ENCODE peak calls at places on chromosomes 6 and 20, in ten cellular contexts. One of them, this sample, is unnamed.

GRCh38 chr6:125201961-125202729 is 48.6 kb downstream of the TPD52L1 start:
- DNase-seq in aorta: peak
- DNase-seq in GM23248: peak
- DNase-seq in A549: peak
- DNase-seq in HepG2: no peak
- DNase-seq in adrenal gland: peak
- DNase-seq in cardiac muscle cell: peak
- DNase-seq in ascending aorta: no peak
- DNase-seq in mammary epithelial cell: peak
- DNase-seq in substantia nigra: no peak
- DNase-seq in this sample: no peak

GRCh38 chr6:22146581-22147468 is 150.0 kb downstream of the PRL start:
- DNase-seq in aorta: no peak
- DNase-seq in GM23248: peak
- DNase-seq in A549: no peak
- DNase-seq in HepG2: no peak
- DNase-seq in adrenal gland: no peak
- DNase-seq in cardiac muscle cell: peak
- DNase-seq in ascending aorta: no peak
- DNase-seq in mammary epithelial cell: no peak
- DNase-seq in substantia nigra: peak
- DNase-seq in this sample: peak

GRCh38 chr6:122871079-122871478 is 82.0 kb downstream of the SMPDL3A start:
- DNase-seq in aorta: no peak
- DNase-seq in GM23248: peak
- DNase-seq in A549: no peak
- DNase-seq in HepG2: no peak
- DNase-seq in adrenal gland: no peak
- DNase-seq in cardiac muscle cell: peak
- DNase-seq in ascending aorta: no peak
- DNase-seq in mammary epithelial cell: no peak
- DNase-seq in substantia nigra: no peak
- DNase-seq in this sample: no peak

GRCh38 chr20:33609504-33609903 is 52.6 kb upstream of the C20orf144 start:
- DNase-seq in aorta: no peak
- DNase-seq in GM23248: no peak
- DNase-seq in A549: no peak
- DNase-seq in HepG2: no peak
- DNase-seq in adrenal gland: no peak
- DNase-seq in cardiac muscle cell: no peak
- DNase-seq in ascending aorta: no peak
- DNase-seq in mammary epithelial cell: no peak
- DNase-seq in substantia nigra: no peak
- DNase-seq in this sample: no peak

GRCh38 chr6:73290435-73290834 is 27.4 kb upstream of the KHDC1 start:
- DNase-seq in aorta: no peak
- DNase-seq in GM23248: peak
- DNase-seq in A549: no peak
- DNase-seq in HepG2: no peak
- DNase-seq in adrenal gland: no peak
- DNase-seq in cardiac muscle cell: no peak
- DNase-seq in ascending aorta: no peak
- DNase-seq in mammary epithelial cell: peak
- DNase-seq in substantia nigra: no peak
- DNase-seq in this sample: no peak

GRCh38 chr6:135657207-135657606 is 159.7 kb upstream of the AHI1 start:
- DNase-seq in aorta: no peak
- DNase-seq in GM23248: no peak
- DNase-seq in A549: no peak
- DNase-seq in HepG2: no peak
- DNase-seq in adrenal gland: no peak
- DNase-seq in cardiac muscle cell: no peak
- DNase-seq in ascending aorta: no peak
- DNase-seq in mammary epithelial cell: no peak
- DNase-seq in substantia nigra: no peak
- DNase-seq in this sample: no peak

GRCh38 chr6:29845405-29846006 is 17.9 kb downstream of the HLA-G start:
- DNase-seq in aorta: no peak
- DNase-seq in GM23248: no peak
- DNase-seq in A549: peak
- DNase-seq in HepG2: peak
- DNase-seq in adrenal gland: no peak
- DNase-seq in cardiac muscle cell: no peak
- DNase-seq in ascending aorta: no peak
- DNase-seq in mammary epithelial cell: peak
- DNase-seq in substantia nigra: no peak
- DNase-seq in this sample: no peak

GRCh38 chr6:31272856-31273626 is 1.1 kb upstream of the HLA-C start:
- DNase-seq in aorta: no peak
- DNase-seq in GM23248: peak
- DNase-seq in A549: no peak
- DNase-seq in HepG2: no peak
- DNase-seq in adrenal gland: peak
- DNase-seq in cardiac muscle cell: no peak
- DNase-seq in ascending aorta: no peak
- DNase-seq in mammary epithelial cell: no peak
- DNase-seq in substantia nigra: peak
- DNase-seq in this sample: no peak

GRCh38 chr6:34273242-34273805 is 24.5 kb upstream of the SMIM29 start:
- DNase-seq in aorta: no peak
- DNase-seq in GM23248: no peak
- DNase-seq in A549: no peak
- DNase-seq in HepG2: peak
- DNase-seq in adrenal gland: peak
- DNase-seq in cardiac muscle cell: peak
- DNase-seq in ascending aorta: peak
- DNase-seq in mammary epithelial cell: no peak
- DNase-seq in substantia nigra: no peak
- DNase-seq in this sample: no peak

GRCh38 chr6:26020983-26021349 is 58.4 kb downstream of the TRIM38 start:
- DNase-seq in aorta: peak
- DNase-seq in GM23248: peak
- DNase-seq in A549: peak
- DNase-seq in HepG2: no peak
- DNase-seq in adrenal gland: no peak
- DNase-seq in cardiac muscle cell: peak
- DNase-seq in ascending aorta: no peak
- DNase-seq in mammary epithelial cell: peak
- DNase-seq in substantia nigra: peak
- DNase-seq in this sample: no peak

GRCh38 chr6:137033828-137034227 is 10.9 kb downstream of the IL20RA start:
- DNase-seq in aorta: no peak
- DNase-seq in GM23248: no peak
- DNase-seq in A549: no peak
- DNase-seq in HepG2: peak
- DNase-seq in adrenal gland: no peak
- DNase-seq in cardiac muscle cell: no peak
- DNase-seq in ascending aorta: no peak
- DNase-seq in mammary epithelial cell: peak
- DNase-seq in substantia nigra: no peak
- DNase-seq in this sample: no peak

GRCh38 chr6:157110620-157111019 is 212.7 kb downstream of the TMEM242 start:
- DNase-seq in aorta: no peak
- DNase-seq in GM23248: peak
- DNase-seq in A549: peak
- DNase-seq in HepG2: no peak
- DNase-seq in adrenal gland: no peak
- DNase-seq in cardiac muscle cell: peak
- DNase-seq in ascending aorta: no peak
- DNase-seq in mammary epithelial cell: no peak
- DNase-seq in substantia nigra: no peak
- DNase-seq in this sample: no peak

GRCh38 chr6:26273673-26274595 is 91.1 kb upstream of the BTN3A2 start:
- DNase-seq in aorta: no peak
- DNase-seq in GM23248: peak
- DNase-seq in A549: no peak
- DNase-seq in HepG2: no peak
- DNase-seq in adrenal gland: no peak
- DNase-seq in cardiac muscle cell: peak
- DNase-seq in ascending aorta: no peak
- DNase-seq in mammary epithelial cell: no peak
- DNase-seq in substantia nigra: no peak
- DNase-seq in this sample: no peak

GRCh38 chr6:32940656-32941411 is at the start of gene HLA-DMB:
- DNase-seq in aorta: no peak
- DNase-seq in GM23248: peak
- DNase-seq in A549: peak
- DNase-seq in HepG2: peak
- DNase-seq in adrenal gland: peak
- DNase-seq in cardiac muscle cell: peak
- DNase-seq in ascending aorta: no peak
- DNase-seq in mammary epithelial cell: peak
- DNase-seq in substantia nigra: no peak
- DNase-seq in this sample: peak

GRCh38 chr20:38790210-38791053 is 15.1 kb upstream of the PPP1R16B start:
- DNase-seq in aorta: no peak
- DNase-seq in GM23248: peak
- DNase-seq in A549: peak
- DNase-seq in HepG2: peak
- DNase-seq in adrenal gland: peak
- DNase-seq in cardiac muscle cell: peak
- DNase-seq in ascending aorta: no peak
- DNase-seq in mammary epithelial cell: peak
- DNase-seq in substantia nigra: no peak
- DNase-seq in this sample: peak

GRCh38 chr6:39425346-39426056 is 103.0 kb upstream of the KCNK16 start:
- DNase-seq in aorta: no peak
- DNase-seq in GM23248: peak
- DNase-seq in A549: no peak
- DNase-seq in HepG2: no peak
- DNase-seq in adrenal gland: no peak
- DNase-seq in cardiac muscle cell: peak
- DNase-seq in ascending aorta: no peak
- DNase-seq in mammary epithelial cell: no peak
- DNase-seq in substantia nigra: no peak
- DNase-seq in this sample: no peak

GRCh38 chr6:44004625-44005506 is 122.4 kb downstream of the MRPL14 start:
- DNase-seq in aorta: peak
- DNase-seq in GM23248: peak
- DNase-seq in A549: peak
- DNase-seq in HepG2: no peak
- DNase-seq in adrenal gland: peak
- DNase-seq in cardiac muscle cell: no peak
- DNase-seq in ascending aorta: no peak
- DNase-seq in mammary epithelial cell: no peak
- DNase-seq in substantia nigra: no peak
- DNase-seq in this sample: no peak

DNA sequence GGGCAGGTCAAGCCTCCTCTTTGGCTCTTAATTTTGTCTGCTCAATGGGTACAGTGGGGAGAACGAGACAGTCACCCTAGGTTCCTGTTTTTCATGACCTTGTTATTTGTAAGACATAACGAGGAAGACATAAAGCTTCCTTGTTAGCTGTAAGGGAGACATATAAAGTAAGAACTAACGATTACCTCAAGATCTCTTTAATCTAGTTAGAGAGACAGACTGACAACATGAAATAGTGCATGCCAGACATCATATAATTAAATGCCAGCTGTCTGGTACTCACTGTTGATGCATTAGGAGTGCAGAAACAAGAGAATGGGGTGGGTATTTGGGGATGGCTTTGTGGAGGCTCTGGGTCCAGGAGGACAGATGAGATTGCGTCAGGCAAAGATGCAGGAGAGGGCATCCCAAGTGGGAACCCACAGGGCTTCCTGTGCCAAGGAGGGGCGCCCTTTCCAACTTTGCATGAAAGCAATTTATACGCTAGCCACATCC is 3.8 kb upstream of the CCDC167 start:
- DNase-seq in aorta: no peak
- DNase-seq in GM23248: no peak
- DNase-seq in A549: no peak
- DNase-seq in HepG2: no peak
- DNase-seq in adrenal gland: no peak
- DNase-seq in cardiac muscle cell: no peak
- DNase-seq in ascending aorta: no peak
- DNase-seq in mammary epithelial cell: no peak
- DNase-seq in substantia nigra: no peak
- DNase-seq in this sample: no peak
- H3K27ac ChIP-seq in aorta: no peak
- H3K27ac ChIP-seq in GM23248: no peak
- H3K27ac ChIP-seq in A549: no peak
- H3K27ac ChIP-seq in HepG2: no peak
- H3K27ac ChIP-seq in adrenal gland: no peak
- H3K27ac ChIP-seq in cardiac muscle cell: no peak
- H3K27ac ChIP-seq in ascending aorta: no peak
- H3K27ac ChIP-seq in mammary epithelial cell: no peak
- H3K27ac ChIP-seq in substantia nigra: no peak
- H3K27ac ChIP-seq in this sample: no peak

GRCh38 chr6:129744880-129745237 is 34.9 kb upstream of the ARHGAP18 start:
- DNase-seq in aorta: no peak
- DNase-seq in GM23248: no peak
- DNase-seq in A549: no peak
- DNase-seq in HepG2: no peak
- DNase-seq in adrenal gland: no peak
- DNase-seq in cardiac muscle cell: no peak
- DNase-seq in ascending aorta: no peak
- DNase-seq in mammary epithelial cell: no peak
- DNase-seq in substantia nigra: no peak
- DNase-seq in this sample: no peak
- H3K27ac ChIP-seq in aorta: no peak
- H3K27ac ChIP-seq in GM23248: no peak
- H3K27ac ChIP-seq in A549: no peak
- H3K27ac ChIP-seq in HepG2: no peak
- H3K27ac ChIP-seq in adrenal gland: no peak
- H3K27ac ChIP-seq in cardiac muscle cell: no peak
- H3K27ac ChIP-seq in ascending aorta: no peak
- H3K27ac ChIP-seq in mammary epithelial cell: no peak
- H3K27ac ChIP-seq in substantia nigra: no peak
- H3K27ac ChIP-seq in this sample: no peak

GRCh38 chr6:147054158-147054557 is 150.1 kb upstream of the STXBP5 start:
- DNase-seq in aorta: no peak
- DNase-seq in GM23248: no peak
- DNase-seq in A549: no peak
- DNase-seq in HepG2: no peak
- DNase-seq in adrenal gland: no peak
- DNase-seq in cardiac muscle cell: no peak
- DNase-seq in ascending aorta: no peak
- DNase-seq in mammary epithelial cell: no peak
- DNase-seq in substantia nigra: no peak
- DNase-seq in this sample: no peak
- H3K27ac ChIP-seq in aorta: no peak
- H3K27ac ChIP-seq in GM23248: no peak
- H3K27ac ChIP-seq in A549: no peak
- H3K27ac ChIP-seq in HepG2: no peak
- H3K27ac ChIP-seq in adrenal gland: no peak
- H3K27ac ChIP-seq in cardiac muscle cell: no peak
- H3K27ac ChIP-seq in ascending aorta: no peak
- H3K27ac ChIP-seq in mammary epithelial cell: no peak
- H3K27ac ChIP-seq in substantia nigra: no peak
- H3K27ac ChIP-seq in this sample: no peak

DNA sequence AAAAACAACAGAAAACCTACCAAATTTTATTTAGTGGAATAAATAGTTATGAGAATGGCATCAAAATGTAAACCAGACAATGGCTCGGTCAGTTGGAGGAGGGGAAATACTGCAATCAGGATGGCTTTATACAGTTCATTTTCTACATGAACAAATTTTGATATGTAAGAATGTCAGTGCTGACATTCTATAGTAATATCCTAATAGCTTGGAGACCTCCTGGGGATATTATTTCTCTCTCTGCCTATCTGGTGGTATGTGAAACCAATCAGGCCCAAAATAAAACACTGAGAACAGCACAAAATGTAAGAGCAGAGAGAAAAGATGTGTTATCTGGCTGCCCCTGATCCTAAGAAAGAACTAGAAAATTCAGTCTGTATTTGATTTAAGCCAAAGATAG is 327.7 kb downstream of the UBE3D start:
- DNase-seq in aorta: no peak
- DNase-seq in GM23248: no peak
- DNase-seq in A549: no peak
- DNase-seq in HepG2: no peak
- DNase-seq in adrenal gland: no peak
- DNase-seq in cardiac muscle cell: no peak
- DNase-seq in ascending aorta: no peak
- DNase-seq in mammary epithelial cell: no peak
- DNase-seq in substantia nigra: no peak
- DNase-seq in this sample: no peak
- H3K27ac ChIP-seq in aorta: no peak
- H3K27ac ChIP-seq in GM23248: no peak
- H3K27ac ChIP-seq in A549: no peak
- H3K27ac ChIP-seq in HepG2: no peak
- H3K27ac ChIP-seq in adrenal gland: no peak
- H3K27ac ChIP-seq in cardiac muscle cell: no peak
- H3K27ac ChIP-seq in ascending aorta: no peak
- H3K27ac ChIP-seq in mammary epithelial cell: no peak
- H3K27ac ChIP-seq in substantia nigra: no peak
- H3K27ac ChIP-seq in this sample: no peak